ENCODE peak calls at places on chromosome 20, in seven cellular contexts. A is CD4-positive, CD25-positive, alpha-beta regulatory T cell; I is HEK293T; L is stimulated activated naive B cell treated with anti-CD40 and anti-IgM and Interleukin-4, amounts not matched to agents 10 μg/mL and 1 μg/mL and 100 μg/mL, for 72 hours; X is right cardiac atrium; V is activated CD8-positive, alpha-beta T cell treated with anti-CD3 and anti-CD28 coated beads for 36 hours; Q is H4. M is an unnamed sample.

GRCh38 chr20:17995967-17996819 is 27.4 kb downstream of the MGME1 start:
- DNase-seq in X (no peak), A (peak), V (peak), L (peak), Q (peak), I (peak), M (peak)

GRCh38 chr20:29690274-29690673 is 1567.2 kb upstream of the DEFB115 start:
- DNase-seq in X (no peak), Q (no peak), L (no peak), V (no peak), A (no peak), I (no peak), M (no peak)

GRCh38 chr20:58310291-58310782 is 822 bp downstream of the RAB22A start:
- DNase-seq in Q (no peak), L (no peak), V (no peak), I (no peak), A (peak), X (no peak), M (no peak)

GRCh38 chr20:2164966-2165365 is 63.3 kb downstream of the STK35 start:
- DNase-seq in I (no peak), X (no peak), L (no peak), Q (no peak), A (no peak), V (no peak), M (no peak)

GRCh38 chr20:44392088-44392775 is 36.7 kb downstream of the HNF4A start:
- DNase-seq in X (no peak), L (no peak), V (no peak), Q (no peak), I (no peak), A (no peak), M (no peak)

GRCh38 chr20:52983726-52984450 is 11.7 kb downstream of the TSHZ2 start:
- DNase-seq in X (no peak), A (no peak), Q (no peak), V (peak), L (no peak), I (no peak), M (no peak)

GRCh38 chr20:16125810-16126209 is 447.4 kb downstream of the KIF16B start:
- DNase-seq in A (no peak), Q (peak), L (no peak), V (no peak), I (no peak), X (no peak), M (no peak)

GRCh38 chr20:40913224-40913821 is 115.3 kb upstream of the TOP1 start:
- DNase-seq in X (no peak), I (no peak), Q (no peak), A (no peak), L (no peak), V (no peak), M (no peak)

GRCh38 chr20:32240220-32240619 is 32.5 kb downstream of the POFUT1 start:
- DNase-seq in I (no peak), Q (no peak), L (no peak), V (no peak), X (no peak), A (no peak), M (peak)

GRCh38 chr20:34141293-34141692 is 29.2 kb upstream of the EIF2S2 start:
- DNase-seq in I (no peak), A (no peak), V (no peak), Q (no peak), X (no peak), L (no peak), M (no peak)